ENCODE peak calls at places on chromosomes 6 and 20, in six cellular contexts. One of them, this sample, is unnamed.

GRCh38 chr20:38723982-38724602 is at the start of gene SLC32A1:
- DNase-seq in dorsolateral prefrontal cortex: no peak
- DNase-seq in H4: no peak
- DNase-seq in ELR: no peak
- DNase-seq in stimulated activated CD8-positive, alpha-beta memory T cell treated with anti-CD3 and anti-CD28 coated beads, Interleukin-15, amount 100 ng/mL, for 1 hour: no peak
- DNase-seq in fibroblast of the aortic adventitia: no peak
- DNase-seq in this sample: peak

GRCh38 chr6:3292431-3293197 is 33.9 kb downstream of the PSMG4 start:
- DNase-seq in H4: no peak
- DNase-seq in ELR: no peak
- DNase-seq in stimulated activated CD8-positive, alpha-beta memory T cell treated with anti-CD3 and anti-CD28 coated beads, Interleukin-15, amount 100 ng/mL, for 1 hour: no peak
- DNase-seq in dorsolateral prefrontal cortex: peak
- DNase-seq in fibroblast of the aortic adventitia: no peak
- DNase-seq in this sample: no peak

GRCh38 chr6:10297825-10298224 is 117.0 kb downstream of the TFAP2A start:
- DNase-seq in dorsolateral prefrontal cortex: no peak
- DNase-seq in fibroblast of the aortic adventitia: no peak
- DNase-seq in ELR: peak
- DNase-seq in H4: no peak
- DNase-seq in stimulated activated CD8-positive, alpha-beta memory T cell treated with anti-CD3 and anti-CD28 coated beads, Interleukin-15, amount 100 ng/mL, for 1 hour: no peak
- DNase-seq in this sample: no peak

GRCh38 chr6:19605624-19606023 is 231.5 kb upstream of the ID4 start:
- DNase-seq in dorsolateral prefrontal cortex: no peak
- DNase-seq in ELR: no peak
- DNase-seq in fibroblast of the aortic adventitia: no peak
- DNase-seq in H4: no peak
- DNase-seq in stimulated activated CD8-positive, alpha-beta memory T cell treated with anti-CD3 and anti-CD28 coated beads, Interleukin-15, amount 100 ng/mL, for 1 hour: no peak
- DNase-seq in this sample: no peak

GRCh38 chr20:49591217-49591865 is 23.4 kb upstream of the PTGIS start:
- DNase-seq in fibroblast of the aortic adventitia: peak
- DNase-seq in dorsolateral prefrontal cortex: no peak
- DNase-seq in stimulated activated CD8-positive, alpha-beta memory T cell treated with anti-CD3 and anti-CD28 coated beads, Interleukin-15, amount 100 ng/mL, for 1 hour: no peak
- DNase-seq in ELR: no peak
- DNase-seq in H4: no peak
- DNase-seq in this sample: peak

GRCh38 chr20:25860531-25861150 is 164.0 kb upstream of the ZNF337 start:
- DNase-seq in stimulated activated CD8-positive, alpha-beta memory T cell treated with anti-CD3 and anti-CD28 coated beads, Interleukin-15, amount 100 ng/mL, for 1 hour: no peak
- DNase-seq in dorsolateral prefrontal cortex: no peak
- DNase-seq in H4: no peak
- DNase-seq in fibroblast of the aortic adventitia: no peak
- DNase-seq in ELR: no peak
- DNase-seq in this sample: no peak

GRCh38 chr6:121339639-121340226 is 5.5 kb upstream of the TBC1D32 start:
- DNase-seq in H4: no peak
- DNase-seq in stimulated activated CD8-positive, alpha-beta memory T cell treated with anti-CD3 and anti-CD28 coated beads, Interleukin-15, amount 100 ng/mL, for 1 hour: no peak
- DNase-seq in dorsolateral prefrontal cortex: no peak
- DNase-seq in ELR: no peak
- DNase-seq in fibroblast of the aortic adventitia: no peak
- DNase-seq in this sample: no peak

GRCh38 chr6:115750946-115751345 is 309.7 kb downstream of the FRK start:
- DNase-seq in H4: no peak
- DNase-seq in ELR: no peak
- DNase-seq in fibroblast of the aortic adventitia: no peak
- DNase-seq in dorsolateral prefrontal cortex: no peak
- DNase-seq in stimulated activated CD8-positive, alpha-beta memory T cell treated with anti-CD3 and anti-CD28 coated beads, Interleukin-15, amount 100 ng/mL, for 1 hour: no peak
- DNase-seq in this sample: no peak

GRCh38 chr6:111888928-111889696 is 15.9 kb upstream of the FYN start:
- DNase-seq in H4: no peak
- DNase-seq in dorsolateral prefrontal cortex: no peak
- DNase-seq in stimulated activated CD8-positive, alpha-beta memory T cell treated with anti-CD3 and anti-CD28 coated beads, Interleukin-15, amount 100 ng/mL, for 1 hour: no peak
- DNase-seq in ELR: peak
- DNase-seq in fibroblast of the aortic adventitia: peak
- DNase-seq in this sample: peak

GRCh38 chr6:37868447-37868825 is 48.9 kb downstream of the ZFAND3 start:
- DNase-seq in H4: no peak
- DNase-seq in ELR: peak
- DNase-seq in dorsolateral prefrontal cortex: no peak
- DNase-seq in stimulated activated CD8-positive, alpha-beta memory T cell treated with anti-CD3 and anti-CD28 coated beads, Interleukin-15, amount 100 ng/mL, for 1 hour: no peak
- DNase-seq in fibroblast of the aortic adventitia: peak
- DNase-seq in this sample: peak

GRCh38 chr6:117561128-117561527 is 41.2 kb downstream of the GOPC start:
- DNase-seq in fibroblast of the aortic adventitia: peak
- DNase-seq in ELR: no peak
- DNase-seq in stimulated activated CD8-positive, alpha-beta memory T cell treated with anti-CD3 and anti-CD28 coated beads, Interleukin-15, amount 100 ng/mL, for 1 hour: no peak
- DNase-seq in H4: no peak
- DNase-seq in dorsolateral prefrontal cortex: no peak
- DNase-seq in this sample: no peak

GRCh38 chr20:33947709-33948295 is 45.9 kb upstream of the RALY start:
- DNase-seq in ELR: peak
- DNase-seq in H4: peak
- DNase-seq in stimulated activated CD8-positive, alpha-beta memory T cell treated with anti-CD3 and anti-CD28 coated beads, Interleukin-15, amount 100 ng/mL, for 1 hour: no peak
- DNase-seq in dorsolateral prefrontal cortex: no peak
- DNase-seq in fibroblast of the aortic adventitia: peak
- DNase-seq in this sample: peak

GRCh38 chr6:53119349-53119748 is 29.3 kb downstream of the GCM1 start:
- DNase-seq in fibroblast of the aortic adventitia: no peak
- DNase-seq in ELR: peak
- DNase-seq in dorsolateral prefrontal cortex: no peak
- DNase-seq in stimulated activated CD8-positive, alpha-beta memory T cell treated with anti-CD3 and anti-CD28 coated beads, Interleukin-15, amount 100 ng/mL, for 1 hour: no peak
- DNase-seq in H4: peak
- DNase-seq in this sample: no peak

GRCh38 chr6:16704706-16705402 is 56.4 kb downstream of the ATXN1 start:
- DNase-seq in fibroblast of the aortic adventitia: peak
- DNase-seq in H4: no peak
- DNase-seq in dorsolateral prefrontal cortex: no peak
- DNase-seq in stimulated activated CD8-positive, alpha-beta memory T cell treated with anti-CD3 and anti-CD28 coated beads, Interleukin-15, amount 100 ng/mL, for 1 hour: no peak
- DNase-seq in ELR: peak
- DNase-seq in this sample: peak

GRCh38 chr20:44911264-44911921 is 1.5 kb downstream of the PABPC1L start:
- DNase-seq in fibroblast of the aortic adventitia: peak
- DNase-seq in ELR: peak
- DNase-seq in H4: peak
- DNase-seq in dorsolateral prefrontal cortex: no peak
- DNase-seq in stimulated activated CD8-positive, alpha-beta memory T cell treated with anti-CD3 and anti-CD28 coated beads, Interleukin-15, amount 100 ng/mL, for 1 hour: peak
- DNase-seq in this sample: peak

GRCh38 chr6:13624871-13625288 is 9.7 kb downstream of the NOL7 start:
- DNase-seq in stimulated activated CD8-positive, alpha-beta memory T cell treated with anti-CD3 and anti-CD28 coated beads, Interleukin-15, amount 100 ng/mL, for 1 hour: no peak
- DNase-seq in ELR: peak
- DNase-seq in dorsolateral prefrontal cortex: no peak
- DNase-seq in fibroblast of the aortic adventitia: peak
- DNase-seq in H4: peak
- DNase-seq in this sample: peak

GRCh38 chr20:34916774-34917354 is 38.7 kb downstream of the GSS start:
- DNase-seq in stimulated activated CD8-positive, alpha-beta memory T cell treated with anti-CD3 and anti-CD28 coated beads, Interleukin-15, amount 100 ng/mL, for 1 hour: no peak
- DNase-seq in dorsolateral prefrontal cortex: no peak
- DNase-seq in H4: no peak
- DNase-seq in ELR: no peak
- DNase-seq in fibroblast of the aortic adventitia: no peak
- DNase-seq in this sample: no peak

GRCh38 chr6:41622210-41622990 is 15.9 kb upstream of the MDFI start:
- DNase-seq in dorsolateral prefrontal cortex: no peak
- DNase-seq in ELR: no peak
- DNase-seq in stimulated activated CD8-positive, alpha-beta memory T cell treated with anti-CD3 and anti-CD28 coated beads, Interleukin-15, amount 100 ng/mL, for 1 hour: no peak
- DNase-seq in H4: no peak
- DNase-seq in fibroblast of the aortic adventitia: no peak
- DNase-seq in this sample: no peak

GRCh38 chr20:41308290-41308691 is 9.2 kb downstream of the ZHX3 start:
- DNase-seq in dorsolateral prefrontal cortex: no peak
- DNase-seq in H4: peak
- DNase-seq in stimulated activated CD8-positive, alpha-beta memory T cell treated with anti-CD3 and anti-CD28 coated beads, Interleukin-15, amount 100 ng/mL, for 1 hour: no peak
- DNase-seq in fibroblast of the aortic adventitia: peak
- DNase-seq in ELR: peak
- DNase-seq in this sample: peak

GRCh38 chr20:48812600-48813445 is 15.0 kb downstream of the PREX1 start:
- DNase-seq in dorsolateral prefrontal cortex: no peak
- DNase-seq in H4: no peak
- DNase-seq in ELR: no peak
- DNase-seq in fibroblast of the aortic adventitia: no peak
- DNase-seq in stimulated activated CD8-positive, alpha-beta memory T cell treated with anti-CD3 and anti-CD28 coated beads, Interleukin-15, amount 100 ng/mL, for 1 hour: no peak
- DNase-seq in this sample: peak

GRCh38 chr6:162217811-162218450 is 509.6 kb downstream of the PRKN start:
- DNase-seq in stimulated activated CD8-positive, alpha-beta memory T cell treated with anti-CD3 and anti-CD28 coated beads, Interleukin-15, amount 100 ng/mL, for 1 hour: no peak
- DNase-seq in ELR: no peak
- DNase-seq in dorsolateral prefrontal cortex: no peak
- DNase-seq in H4: no peak
- DNase-seq in fibroblast of the aortic adventitia: no peak
- DNase-seq in this sample: no peak

GRCh38 chr6:28335564-28336283 is at the start of gene ZSCAN31:
- DNase-seq in dorsolateral prefrontal cortex: peak
- DNase-seq in ELR: peak
- DNase-seq in stimulated activated CD8-positive, alpha-beta memory T cell treated with anti-CD3 and anti-CD28 coated beads, Interleukin-15, amount 100 ng/mL, for 1 hour: peak
- DNase-seq in H4: peak
- DNase-seq in fibroblast of the aortic adventitia: peak
- DNase-seq in this sample: peak

GRCh38 chr6:160240691-160241084 is 17.9 kb downstream of the SLC22A2 start:
- DNase-seq in stimulated activated CD8-positive, alpha-beta memory T cell treated with anti-CD3 and anti-CD28 coated beads, Interleukin-15, amount 100 ng/mL, for 1 hour: no peak
- DNase-seq in fibroblast of the aortic adventitia: no peak
- DNase-seq in H4: no peak
- DNase-seq in dorsolateral prefrontal cortex: no peak
- DNase-seq in ELR: no peak
- DNase-seq in this sample: no peak

GRCh38 chr6:117449549-117450439 is 24.1 kb upstream of the ROS1 start:
- DNase-seq in H4: peak
- DNase-seq in stimulated activated CD8-positive, alpha-beta memory T cell treated with anti-CD3 and anti-CD28 coated beads, Interleukin-15, amount 100 ng/mL, for 1 hour: peak
- DNase-seq in fibroblast of the aortic adventitia: peak
- DNase-seq in ELR: peak
- DNase-seq in dorsolateral prefrontal cortex: no peak
- DNase-seq in this sample: peak

This sample was measured in dermis blood vessel endothelial cell.